ENCODE peak calls at places on chromosome 4, in four cellular contexts. F is neuronal stem cell, Y is H9, R is H1. E is an unnamed sample.

GRCh38 chr4:174631901-174632758 is 109.8 kb upstream of the HPGD start:
- DNase-seq in F (peak), Y (no peak), R (no peak), E (peak)

GRCh38 chr4:74117024-74117534 is 18.1 kb upstream of the CXCL2 start:
- DNase-seq in F (no peak), Y (no peak), R (no peak), E (peak)

GRCh38 chr4:3868146-3868840 is 102.1 kb downstream of the ADRA2C start:
- DNase-seq in F (peak), Y (peak), R (no peak), E (no peak)

GRCh38 chr4:126604273-126604867 is 1028.4 kb upstream of the INTU start:
- DNase-seq in F (peak), Y (no peak), R (no peak), E (peak)

GRCh38 chr4:169931996-169932395 is 94.2 kb downstream of the MFAP3L start:
- DNase-seq in F (no peak), Y (no peak), R (no peak), E (no peak)

GRCh38 chr4:5206391-5206790 is 155.1 kb downstream of the STK32B start:
- DNase-seq in F (no peak), Y (no peak), R (no peak), E (peak)

GRCh38 chr4:8380511-8381415 is 59.8 kb downstream of the ACOX3 start:
- DNase-seq in F (no peak), Y (no peak), R (no peak), E (no peak)

GRCh38 chr4:108774809-108775530 is 12.1 kb upstream of the ETNPPL start:
- DNase-seq in F (no peak), Y (no peak), R (no peak), E (no peak)

GRCh38 chr4:168562021-168562691 is 65.3 kb downstream of the PALLD start:
- DNase-seq in F (no peak), Y (no peak), R (no peak), E (no peak)

GRCh38 chr4:80184053-80184790 is 13.1 kb upstream of the PRDM8 start:
- DNase-seq in F (peak), Y (peak), R (no peak), E (peak)

GRCh38 chr4:139972305-139972704 is 181.7 kb downstream of the MAML3 start:
- DNase-seq in F (no peak), Y (no peak), R (no peak), E (no peak)

GRCh38 chr4:124710911-124711310 is 1.6 kb downstream of the ANKRD50 start:
- DNase-seq in F (no peak), Y (no peak), R (no peak), E (peak)

GRCh38 chr4:142961866-142962265 is 115.8 kb upstream of the INPP4B start:
- DNase-seq in F (no peak), Y (no peak), R (no peak), E (no peak)

GRCh38 chr4:156971623-156972369 is at the start of gene PDGFC:
- DNase-seq in F (peak), Y (peak), R (no peak), E (peak)

GRCh38 chr4:171846232-171846631 is 33.0 kb downstream of the GALNTL6 start:
- DNase-seq in F (peak), Y (peak), R (peak), E (peak)

GRCh38 chr4:154010377-154010776 is 221.5 kb upstream of the SFRP2 start:
- DNase-seq in F (no peak), Y (no peak), R (no peak), E (no peak)

GRCh38 chr4:154004859-154005520 is 216.1 kb upstream of the SFRP2 start:
- DNase-seq in F (no peak), Y (no peak), R (no peak), E (peak)

GRCh38 chr4:154013576-154013975 is 224.7 kb upstream of the SFRP2 start:
- DNase-seq in F (no peak), Y (no peak), R (no peak), E (no peak)

GRCh38 chr4:154009795-154010194 is 220.9 kb upstream of the SFRP2 start:
- DNase-seq in F (no peak), Y (no peak), R (no peak), E (no peak)

GRCh38 chr4:154009191-154009590 is 220.3 kb upstream of the SFRP2 start:
- DNase-seq in F (no peak), Y (no peak), R (no peak), E (peak)
- H2BK12ac ChIP-seq in F (no peak), Y (no peak), R (no peak), E (no peak)

GRCh38 chr4:105191621-105192210 is 45.0 kb downstream of the TET2 start:
- DNase-seq in F (no peak), Y (no peak), R (no peak), E (peak)
- H3K27ac ChIP-seq in F (no peak), Y (no peak), R (no peak), E (peak)

GRCh38 chr4:55181606-55182005 is 56.2 kb upstream of the KDR start:
- DNase-seq in F (no peak), Y (no peak), R (no peak), E (peak)

GRCh38 chr4:55183926-55184599 is 58.7 kb upstream of the KDR start:
- DNase-seq in F (no peak), Y (peak), R (no peak), E (peak)

GRCh38 chr4:55186123-55186522 is 60.7 kb upstream of the KDR start:
- DNase-seq in F (no peak), Y (no peak), R (no peak), E (peak)

GRCh38 chr4:55186700-55187099 is 61.3 kb upstream of the KDR start:
- DNase-seq in F (no peak), Y (no peak), R (no peak), E (no peak)

GRCh38 chr4:55184600-55185523 is 59.5 kb upstream of the KDR start:
- DNase-seq in F (no peak), Y (peak), R (no peak), E (peak)
- H2AK5ac ChIP-seq in F (no peak), Y (no peak), R (peak), E (no peak)

DNA sequence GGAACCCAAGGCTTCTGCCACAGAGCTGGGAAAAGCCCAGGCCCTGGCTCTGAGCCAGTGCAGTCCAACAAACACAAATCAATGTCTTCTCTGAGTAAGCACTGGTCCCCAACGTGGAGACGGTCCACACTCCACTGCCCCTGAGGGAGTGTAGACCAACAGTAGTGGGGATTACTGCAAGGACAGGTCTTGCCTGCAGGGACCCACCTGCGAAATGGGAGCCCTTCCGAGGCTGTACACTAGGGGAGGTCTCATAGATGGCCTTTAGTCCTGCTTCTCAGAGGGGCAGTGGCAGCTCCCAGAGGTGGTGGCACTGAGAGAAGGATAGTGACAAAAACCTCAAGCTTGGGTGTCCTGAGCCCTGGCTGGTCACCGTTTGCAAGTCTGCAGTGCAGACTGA is 19.5 kb downstream of the ENPP6 start:
- DNase-seq in F (no peak), Y (no peak), R (no peak), E (no peak)
- H2BK12ac ChIP-seq in F (no peak), Y (no peak), R (no peak), E (no peak)

GRCh38 chr4:88015659-88016295 is 8.3 kb downstream of the PKD2 start:
- DNase-seq in F (no peak), Y (no peak), R (no peak), E (no peak)
- H3K27ac ChIP-seq in F (no peak), Y (no peak), R (no peak), E (peak)

DNA sequence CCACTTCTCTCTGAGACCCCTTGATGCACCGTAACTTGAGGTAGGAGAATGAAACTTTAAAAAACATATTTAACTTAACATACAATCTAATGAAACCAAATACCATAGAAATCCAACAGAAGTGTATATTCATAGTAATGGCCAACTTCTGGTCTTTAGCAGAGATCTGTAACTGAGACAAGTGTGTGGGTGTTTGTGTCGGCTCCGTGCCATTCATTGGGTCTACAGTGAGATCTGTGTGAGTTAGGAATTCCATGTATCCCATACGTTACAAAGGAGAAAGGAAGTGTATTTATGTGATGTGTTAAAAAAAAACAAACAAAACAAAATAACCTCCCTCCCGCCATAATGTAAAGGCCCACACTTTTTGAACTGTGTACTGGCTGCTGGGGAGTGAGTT is 348.0 kb upstream of the NR3C2 start:
- DNase-seq in F (no peak), Y (no peak), R (no peak), E (no peak)
- H2AK5ac ChIP-seq in F (no peak), Y (no peak), R (no peak), E (peak)

GRCh38 chr4:123397276-123398150 is 918 bp downstream of the SPRY1 start:
- DNase-seq in F (peak), Y (peak), R (no peak), E (peak)

GRCh38 chr4:123398803-123399637 is 2.4 kb downstream of the SPRY1 start:
- DNase-seq in F (peak), Y (peak), R (no peak), E (peak)

GRCh38 chr4:123398151-123398802 is 1.7 kb downstream of the SPRY1 start:
- DNase-seq in F (peak), Y (peak), R (no peak), E (peak)

GRCh38 chr4:123401466-123402175 is 5.0 kb downstream of the SPRY1 start:
- DNase-seq in F (no peak), Y (no peak), R (no peak), E (no peak)

GRCh38 chr4:123399638-123400358 is 3.2 kb downstream of the SPRY1 start:
- DNase-seq in F (no peak), Y (no peak), R (no peak), E (peak)
- H2BK12ac ChIP-seq in F (peak), Y (no peak), R (no peak), E (peak)

GRCh38 chr4:94444771-94445170 is 7.0 kb upstream of the PDLIM5 start:
- DNase-seq in F (no peak), Y (no peak), R (no peak), E (no peak)
- H3K27ac ChIP-seq in F (no peak), Y (no peak), R (no peak), E (no peak)

DNA sequence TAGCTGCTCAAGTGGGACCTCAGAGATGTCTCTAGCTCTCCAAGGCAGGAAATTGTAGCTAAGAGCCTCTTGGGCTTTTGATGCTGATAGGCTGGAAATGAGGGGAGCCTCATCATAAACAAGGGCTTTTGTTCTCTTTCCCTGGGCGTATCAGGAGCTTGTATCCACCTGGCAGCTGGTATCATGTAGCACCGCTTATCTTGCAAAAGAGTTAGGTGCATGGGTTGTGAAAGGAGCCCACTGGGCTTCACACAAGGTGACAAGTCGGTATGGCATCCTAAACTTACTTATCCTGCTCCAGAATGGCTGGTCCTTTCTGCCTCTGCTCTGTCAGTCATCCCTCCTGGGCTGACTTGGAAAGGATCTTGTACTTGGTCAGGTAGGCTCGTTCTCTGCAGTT is 565.8 kb downstream of the GRXCR1 start:
- DNase-seq in F (no peak), Y (no peak), R (no peak), E (no peak)
- H2AK5ac ChIP-seq in F (no peak), Y (no peak), R (no peak), E (no peak)

GRCh38 chr4:40246938-40247337 is 50.1 kb downstream of the RHOH start:
- DNase-seq in F (no peak), Y (no peak), R (no peak), E (no peak)

GRCh38 chr4:40247350-40247749 is 50.5 kb downstream of the RHOH start:
- DNase-seq in F (no peak), Y (no peak), R (no peak), E (no peak)

GRCh38 chr4:40246547-40246900 is 49.7 kb downstream of the RHOH start:
- DNase-seq in F (no peak), Y (no peak), R (no peak), E (no peak)

GRCh38 chr4:40243390-40243948 is 46.6 kb downstream of the RHOH start:
- DNase-seq in F (no peak), Y (no peak), R (no peak), E (no peak)

DNA sequence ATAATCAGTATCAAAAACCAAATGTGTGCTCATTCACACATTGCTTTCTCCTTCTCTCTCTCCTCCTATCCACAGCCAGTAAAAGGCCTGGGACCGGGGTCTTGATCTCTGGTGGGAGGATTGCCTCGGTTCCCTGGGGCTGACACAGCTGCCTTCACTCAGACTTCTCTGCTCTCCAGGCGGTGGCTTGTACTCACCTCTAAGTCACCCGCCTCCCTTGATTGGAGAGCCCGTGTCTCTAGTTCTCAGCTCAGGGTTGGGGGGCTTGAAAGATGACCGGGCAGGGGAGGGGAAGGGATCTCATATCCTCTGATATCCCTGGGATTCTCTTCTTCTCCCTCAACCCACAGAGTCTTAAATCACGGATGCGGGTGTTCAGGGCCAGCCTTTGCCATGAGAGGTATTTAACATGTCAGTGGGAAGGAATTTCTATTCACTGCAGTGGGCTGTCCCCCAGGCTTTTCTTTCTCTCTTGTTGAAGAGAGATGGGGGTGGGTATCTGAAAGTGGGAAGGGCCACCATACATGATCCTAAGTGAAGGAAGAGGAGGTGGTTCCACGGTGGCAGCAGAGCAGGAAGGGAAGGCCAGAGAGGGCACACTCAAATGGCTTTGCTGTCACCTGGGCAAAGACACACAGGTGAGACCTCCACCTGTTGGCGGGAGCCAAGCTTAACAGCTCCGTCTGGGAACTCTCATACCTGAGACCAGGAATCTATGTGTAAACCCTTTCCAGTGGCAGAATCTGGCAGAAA is 49.1 kb downstream of the RHOH start:
- DNase-seq in F (no peak), Y (no peak), R (no peak), E (no peak)
- H2BK12ac ChIP-seq in F (no peak), Y (no peak), R (peak), E (no peak)